ENCODE peak calls at places on chromosomes 6 and 20, in ten cellular contexts. N, K, I, G, V, D, H, U, W and P are unnamed samples.

GRCh38 chr20:55158446-55158845 is 683.1 kb downstream of the DOK5 start:
- DNase-seq in W (no peak), V (no peak), H (no peak), G (no peak), D (no peak), U (no peak), N (no peak), I (no peak), K (no peak), P (no peak)

GRCh38 chr20:47785900-47786762 is 850 bp upstream of the SULF2 start:
- DNase-seq in N (peak; percentile 85), W (peak; percentile 77), V (peak; percentile 63), U (peak; percentile 89), D (peak; percentile 73), K (peak; percentile 63), H (peak; percentile 48), I (peak; percentile 71), G (peak; percentile 69), P (peak; percentile 93)

GRCh38 chr6:47264775-47265184 is 44.9 kb downstream of the TNFRSF21 start:
- DNase-seq in V (no peak), K (no peak), I (no peak), U (no peak), N (no peak), H (no peak), W (peak; percentile 13), G (no peak), D (no peak), P (no peak)

GRCh38 chr20:46636514-46636913 is 14.7 kb downstream of the SLC13A3 start:
- DNase-seq in H (no peak), V (no peak), N (no peak), D (no peak), K (no peak), I (no peak), U (no peak), G (no peak), W (no peak), P (peak; percentile 77)

GRCh38 chr20:3514012-3514642 is 43.3 kb downstream of the ATRN start:
- DNase-seq in G (no peak), U (no peak), K (no peak), W (no peak), D (no peak), V (no peak), N (no peak), I (peak; percentile 54), H (no peak), P (no peak)

GRCh38 chr6:3376064-3376463 is 80.8 kb downstream of the SLC22A23 start:
- DNase-seq in H (no peak), W (no peak), N (no peak), U (no peak), G (no peak), I (no peak), D (no peak), V (no peak), K (no peak), P (no peak)

GRCh38 chr20:47276856-47277541 is 79.5 kb downstream of the ZMYND8 start:
- DNase-seq in G (no peak), U (peak; percentile 34), N (peak; percentile 61), D (no peak), H (no peak), V (no peak), K (peak; percentile 44), I (peak; percentile 84), W (peak; percentile 66), P (no peak)

GRCh38 chr6:165458134-165458533 is 148.7 kb upstream of the C6orf118 start:
- DNase-seq in I (no peak), W (no peak), G (no peak), K (no peak), V (no peak), H (no peak), U (no peak), N (no peak), D (no peak), P (no peak)

GRCh38 chr20:37243937-37244571 is 17.6 kb downstream of the GHRH start:
- DNase-seq in U (no peak), D (no peak), W (peak; percentile 61), I (no peak), N (no peak), V (no peak), H (no peak), K (no peak), G (no peak), P (no peak)

GRCh38 chr20:9068232-9068781 is 580 bp upstream of the PLCB4 start:
- DNase-seq in H (peak; percentile 11), N (no peak), U (peak; percentile 84), K (peak; percentile 24), G (peak; percentile 36), V (no peak), W (peak; percentile 66), D (peak; percentile 54), I (peak; percentile 41), P (no peak)

GRCh38 chr20:9071976-9072726 is 3.3 kb downstream of the PLCB4 start:
- DNase-seq in N (no peak), I (peak; percentile 43), D (no peak), K (no peak), W (no peak), V (no peak), H (no peak), G (no peak), U (no peak), P (no peak)

GRCh38 chr20:9072741-9073310 is 3.9 kb downstream of the PLCB4 start:
- DNase-seq in W (no peak), I (no peak), K (no peak), G (no peak), V (no peak), N (no peak), D (no peak), H (no peak), U (no peak), P (no peak)

GRCh38 chr20:9068896-9069663 is at the start of gene PLCB4:
- DNase-seq in K (peak; percentile 32), U (peak; percentile 88), D (peak; percentile 70), N (peak; percentile 36), W (peak; percentile 64), V (no peak), I (peak; percentile 66), G (peak; percentile 60), H (peak; percentile 9), P (no peak)

DNA sequence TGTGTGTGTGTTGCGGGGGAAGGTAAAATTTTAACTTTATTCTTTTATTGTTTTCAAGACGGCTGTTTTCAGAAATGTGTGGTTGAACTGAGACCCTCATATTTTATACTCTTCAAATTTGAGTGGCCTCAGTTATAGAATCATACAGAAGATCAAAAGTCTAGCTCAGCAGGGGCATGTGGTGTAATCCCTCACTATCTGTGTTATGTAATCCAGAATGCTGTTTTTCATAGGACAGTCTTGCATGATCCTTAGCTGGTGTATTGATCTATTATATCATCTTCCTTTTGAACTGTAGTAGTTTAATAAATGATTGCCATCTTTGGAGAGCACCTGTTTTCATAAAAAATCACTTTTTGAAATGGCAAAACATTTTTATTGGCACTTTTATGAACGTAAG is 1.4 kb downstream of the PLCB4 start:
- DNase-seq in H (no peak), W (no peak), G (no peak), U (no peak), I (no peak), V (no peak), N (no peak), K (no peak), D (no peak), P (no peak)
- H3K4me3 ChIP-seq in H (no peak overlapping the region), W (peak overlapping the region; percentile 92), G (no peak overlapping the region), U (no peak overlapping the region), I (peak overlapping the region; percentile 92), V (no peak overlapping the region), N (no peak overlapping the region), K (no peak overlapping the region), D (no peak overlapping the region), P (peak overlapping the region; percentile 82)

DNA sequence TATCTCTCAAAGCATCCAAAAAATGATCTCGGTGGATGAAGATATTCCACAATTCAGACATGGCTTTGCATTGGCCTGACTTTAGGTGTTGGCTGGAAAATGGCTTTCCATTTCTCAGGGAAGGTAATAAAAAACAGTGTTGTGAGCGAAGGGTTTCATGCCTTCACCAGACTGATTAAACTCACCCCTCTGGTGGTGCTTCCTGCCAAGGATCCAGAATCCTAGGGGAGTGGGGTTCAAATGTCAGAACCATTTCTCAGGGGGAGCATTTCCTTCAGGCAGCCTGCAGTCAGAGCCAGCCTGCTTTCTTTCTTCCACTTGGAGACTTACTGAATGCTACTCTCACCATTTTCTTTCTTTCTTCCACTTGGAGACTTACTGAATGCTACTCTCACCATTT is 45.7 kb upstream of the SMIM28 start:
- DNase-seq in H (no peak), U (no peak), K (no peak), W (no peak), V (no peak), N (no peak), G (no peak), I (no peak), D (no peak), P (no peak)
- TF ChIP-seq POLR2A in H (no peak), U (no peak), K (no peak), W (no peak), V (no peak), N (no peak), G (no peak), I (no peak), D (no peak), P (no peak)

GRCh38 chr6:85081102-85081501 is 316.7 kb upstream of the TBX18 start:
- DNase-seq in W (no peak), H (no peak), U (no peak), V (no peak), D (no peak), K (no peak), G (no peak), I (no peak), N (no peak), P (no peak)

GRCh38 chr6:85079761-85080160 is 315.4 kb upstream of the TBX18 start:
- DNase-seq in U (no peak), D (no peak), I (no peak), W (no peak), N (no peak), G (no peak), H (no peak), K (no peak), V (no peak), P (no peak)

GRCh38 chr6:85077098-85077497 is 312.7 kb upstream of the TBX18 start:
- DNase-seq in I (no peak), D (no peak), U (no peak), H (no peak), N (no peak), V (no peak), K (no peak), G (no peak), W (no peak), P (peak; percentile 55)

DNA sequence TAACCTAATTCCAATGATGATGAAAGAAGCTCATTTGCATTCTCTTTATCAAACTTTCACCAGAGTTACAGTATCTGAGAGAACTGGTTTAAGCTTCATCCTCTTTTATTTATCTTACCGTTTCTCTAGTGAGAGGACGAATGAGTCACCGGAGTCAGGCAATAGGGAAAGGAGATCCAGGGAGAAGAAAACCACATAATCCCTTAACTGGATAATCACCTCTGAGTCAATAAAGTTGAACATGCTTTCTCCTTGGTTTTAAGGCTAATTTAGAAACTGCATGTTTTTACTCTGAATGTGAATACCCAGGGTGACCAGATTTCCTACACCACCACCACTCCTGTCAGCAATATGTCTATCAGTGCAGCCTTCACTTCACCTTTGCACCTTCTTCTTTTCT is 313.7 kb upstream of the TBX18 start:
- DNase-seq in D (no peak), N (no peak), K (no peak), W (no peak), U (no peak), G (no peak), H (peak; percentile 5), V (no peak), I (peak; percentile 84), P (no peak)
- H3K4me3 ChIP-seq in D (no peak overlapping the region), N (no peak overlapping the region), K (no peak overlapping the region), W (no peak overlapping the region), U (no peak overlapping the region), G (no peak overlapping the region), H (no peak overlapping the region), V (no peak overlapping the region), I (no peak overlapping the region), P (no peak overlapping the region)

GRCh38 chr20:32470025-32470861 is 112.1 kb downstream of the ASXL1 start:
- DNase-seq in I (peak; percentile 70), W (peak; percentile 85), U (peak; percentile 86), D (no peak), V (peak; percentile 77), K (peak; percentile 73), G (peak; percentile 53), H (peak; percentile 57), N (peak; percentile 71), P (no peak)
- TF ChIP-seq POLR2A in I (no peak), W (no peak), U (no peak), D (no peak), V (no peak), K (no peak), G (no peak), H (no peak), N (no peak), P (no peak)